ENCODE peak calls at places on chromosomes 6 and 20, in eight cellular contexts. One of them, this sample, is unnamed.

GRCh38 chr20:20628314-20628713 is 84.1 kb downstream of the RALGAPA2 start:
- DNase-seq in psoas muscle: no peak
- DNase-seq in hepatocyte: no peak
- DNase-seq in pancreas: no peak
- DNase-seq in left lung: no peak
- DNase-seq in CD8-positive, alpha-beta T cell: no peak
- DNase-seq in tibial artery: no peak
- DNase-seq in dorsolateral prefrontal cortex: no peak
- DNase-seq in this sample: no peak

GRCh38 chr20:33835773-33836172 is 24.6 kb downstream of the CHMP4B start:
- DNase-seq in left lung: no peak
- DNase-seq in hepatocyte: no peak
- DNase-seq in dorsolateral prefrontal cortex: no peak
- DNase-seq in pancreas: no peak
- DNase-seq in tibial artery: peak; percentile 35
- DNase-seq in psoas muscle: peak; percentile 46
- DNase-seq in CD8-positive, alpha-beta T cell: no peak
- DNase-seq in this sample: no peak

GRCh38 chr20:36728986-36729385 is 16.9 kb downstream of the NDRG3 start:
- DNase-seq in hepatocyte: peak; percentile 31
- DNase-seq in CD8-positive, alpha-beta T cell: no peak
- DNase-seq in tibial artery: no peak
- DNase-seq in dorsolateral prefrontal cortex: no peak
- DNase-seq in pancreas: no peak
- DNase-seq in psoas muscle: no peak
- DNase-seq in left lung: no peak
- DNase-seq in this sample: no peak

GRCh38 chr20:50931048-50931305 is 260 bp downstream of the ADNP start:
- DNase-seq in left lung: peak; percentile 84
- DNase-seq in dorsolateral prefrontal cortex: no peak
- DNase-seq in pancreas: no peak
- DNase-seq in CD8-positive, alpha-beta T cell: no peak
- DNase-seq in psoas muscle: no peak
- DNase-seq in hepatocyte: no peak
- DNase-seq in tibial artery: no peak
- DNase-seq in this sample: no peak

GRCh38 chr20:25254986-25255680 is 7.2 kb downstream of the PYGB start:
- DNase-seq in tibial artery: peak; percentile 41
- DNase-seq in psoas muscle: no peak
- DNase-seq in dorsolateral prefrontal cortex: peak; percentile 78
- DNase-seq in CD8-positive, alpha-beta T cell: no peak
- DNase-seq in pancreas: no peak
- DNase-seq in left lung: no peak
- DNase-seq in hepatocyte: no peak
- DNase-seq in this sample: peak; percentile 59

GRCh38 chr20:53578492-53579222 is 15.0 kb downstream of the ZNF217 start:
- DNase-seq in CD8-positive, alpha-beta T cell: peak; percentile 47
- DNase-seq in tibial artery: peak; percentile 41
- DNase-seq in left lung: no peak
- DNase-seq in psoas muscle: no peak
- DNase-seq in hepatocyte: peak; percentile 92
- DNase-seq in pancreas: no peak
- DNase-seq in dorsolateral prefrontal cortex: peak; percentile 39
- DNase-seq in this sample: no peak

GRCh38 chr20:4951299-4951698 is 50.0 kb downstream of the SLC23A2 start:
- DNase-seq in tibial artery: peak; percentile 51
- DNase-seq in CD8-positive, alpha-beta T cell: no peak
- DNase-seq in dorsolateral prefrontal cortex: peak; percentile 71
- DNase-seq in pancreas: no peak
- DNase-seq in left lung: no peak
- DNase-seq in hepatocyte: peak; percentile 57
- DNase-seq in psoas muscle: no peak
- DNase-seq in this sample: peak; percentile 38

GRCh38 chr6:1422290-1422689 is 32.9 kb downstream of the FOXF2 start:
- DNase-seq in pancreas: no peak
- DNase-seq in hepatocyte: no peak
- DNase-seq in tibial artery: no peak
- DNase-seq in dorsolateral prefrontal cortex: no peak
- DNase-seq in psoas muscle: no peak
- DNase-seq in left lung: no peak
- DNase-seq in CD8-positive, alpha-beta T cell: no peak
- DNase-seq in this sample: no peak

GRCh38 chr6:51813904-51814303 is 273.5 kb downstream of the PKHD1 start:
- DNase-seq in dorsolateral prefrontal cortex: no peak
- DNase-seq in tibial artery: no peak
- DNase-seq in CD8-positive, alpha-beta T cell: no peak
- DNase-seq in left lung: no peak
- DNase-seq in hepatocyte: no peak
- DNase-seq in psoas muscle: no peak
- DNase-seq in pancreas: no peak
- DNase-seq in this sample: no peak

GRCh38 chr6:51814418-51814817 is 273.0 kb downstream of the PKHD1 start:
- DNase-seq in tibial artery: no peak
- DNase-seq in dorsolateral prefrontal cortex: no peak
- DNase-seq in pancreas: no peak
- DNase-seq in hepatocyte: peak; percentile 5
- DNase-seq in CD8-positive, alpha-beta T cell: no peak
- DNase-seq in psoas muscle: no peak
- DNase-seq in left lung: no peak
- DNase-seq in this sample: no peak

GRCh38 chr6:51817832-51818231 is 269.6 kb downstream of the PKHD1 start:
- DNase-seq in dorsolateral prefrontal cortex: no peak
- DNase-seq in CD8-positive, alpha-beta T cell: no peak
- DNase-seq in left lung: no peak
- DNase-seq in pancreas: no peak
- DNase-seq in tibial artery: no peak
- DNase-seq in hepatocyte: no peak
- DNase-seq in psoas muscle: no peak
- DNase-seq in this sample: no peak

DNA sequence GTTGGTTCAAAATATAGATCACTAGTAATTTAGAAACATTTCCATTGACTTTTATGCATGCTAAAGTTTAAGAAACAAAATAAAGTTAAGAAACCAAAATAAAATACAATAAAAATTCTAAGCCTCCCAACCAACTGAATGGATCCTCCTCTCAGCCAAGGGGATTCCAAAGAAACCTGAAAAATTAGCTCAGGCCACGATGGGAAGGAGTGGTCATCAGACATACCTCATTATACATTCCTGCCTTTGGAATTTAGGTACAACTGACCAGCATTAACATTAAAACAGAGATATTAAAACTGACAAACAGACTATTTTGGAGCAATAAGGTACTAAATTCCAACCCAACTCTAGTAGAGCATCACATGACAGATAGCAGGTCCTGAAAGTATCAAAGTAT is 275.2 kb downstream of the PKHD1 start:
- DNase-seq in dorsolateral prefrontal cortex: no peak
- DNase-seq in psoas muscle: no peak
- DNase-seq in tibial artery: no peak
- DNase-seq in hepatocyte: no peak
- DNase-seq in pancreas: no peak
- DNase-seq in CD8-positive, alpha-beta T cell: no peak
- DNase-seq in left lung: no peak
- DNase-seq in this sample: no peak
- H3K27ac ChIP-seq in dorsolateral prefrontal cortex: no peak overlapping the region
- H3K27ac ChIP-seq in psoas muscle: no peak overlapping the region
- H3K27ac ChIP-seq in tibial artery: no peak overlapping the region
- H3K27ac ChIP-seq in hepatocyte: no peak overlapping the region
- H3K27ac ChIP-seq in pancreas: no peak overlapping the region
- H3K27ac ChIP-seq in CD8-positive, alpha-beta T cell: no peak overlapping the region
- H3K27ac ChIP-seq in left lung: no peak overlapping the region
- H3K27ac ChIP-seq in this sample: no peak overlapping the region

GRCh38 chr6:81226957-81227356 is 525.5 kb downstream of the TENT5A start:
- DNase-seq in psoas muscle: no peak
- DNase-seq in left lung: no peak
- DNase-seq in hepatocyte: no peak
- DNase-seq in tibial artery: no peak
- DNase-seq in CD8-positive, alpha-beta T cell: no peak
- DNase-seq in dorsolateral prefrontal cortex: no peak
- DNase-seq in pancreas: no peak
- DNase-seq in this sample: no peak

GRCh38 chr6:81233990-81234389 is 518.5 kb downstream of the TENT5A start:
- DNase-seq in dorsolateral prefrontal cortex: no peak
- DNase-seq in psoas muscle: no peak
- DNase-seq in hepatocyte: no peak
- DNase-seq in left lung: no peak
- DNase-seq in tibial artery: no peak
- DNase-seq in pancreas: no peak
- DNase-seq in CD8-positive, alpha-beta T cell: no peak
- DNase-seq in this sample: no peak

DNA sequence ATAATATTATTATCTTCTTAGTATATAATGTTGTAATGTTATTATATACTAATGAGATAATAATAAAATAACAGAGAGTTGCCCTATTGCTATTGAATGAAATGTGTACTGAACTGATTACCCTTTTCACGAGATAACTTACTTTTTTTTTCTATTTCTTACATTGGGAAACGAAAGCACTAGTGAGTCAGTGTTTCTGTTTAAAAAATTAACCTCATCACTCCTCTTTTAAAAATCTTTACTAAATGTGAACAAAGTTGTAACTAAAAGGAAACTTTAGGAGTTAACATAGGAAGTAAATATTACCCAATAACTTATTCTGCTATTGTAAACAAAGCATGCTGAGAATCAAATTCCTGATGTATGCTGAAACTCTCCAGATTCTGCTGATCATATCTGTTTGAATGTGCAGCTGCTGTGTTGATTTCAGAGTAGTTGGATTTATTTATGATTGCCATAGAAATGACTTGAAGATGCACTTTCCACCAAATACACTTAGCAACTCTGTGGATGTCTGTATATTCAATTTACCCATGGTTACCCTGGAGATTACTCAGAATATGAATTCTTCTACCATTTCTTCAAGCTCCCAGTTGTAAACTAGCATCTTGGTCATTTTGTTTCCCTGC is 523.5 kb downstream of the TENT5A start:
- DNase-seq in hepatocyte: no peak
- DNase-seq in psoas muscle: no peak
- DNase-seq in CD8-positive, alpha-beta T cell: no peak
- DNase-seq in pancreas: no peak
- DNase-seq in dorsolateral prefrontal cortex: no peak
- DNase-seq in left lung: no peak
- DNase-seq in tibial artery: no peak
- DNase-seq in this sample: no peak
- TF ChIP-seq CTCF in hepatocyte: no peak
- TF ChIP-seq CTCF in psoas muscle: no peak
- TF ChIP-seq CTCF in CD8-positive, alpha-beta T cell: no peak
- TF ChIP-seq CTCF in pancreas: no peak
- TF ChIP-seq CTCF in dorsolateral prefrontal cortex: no peak
- TF ChIP-seq CTCF in left lung: no peak
- TF ChIP-seq CTCF in tibial artery: no peak
- TF ChIP-seq CTCF in this sample: no peak

GRCh38 chr6:20464041-20464440 is 62.4 kb downstream of the E2F3 start:
- DNase-seq in tibial artery: no peak
- DNase-seq in psoas muscle: no peak
- DNase-seq in left lung: no peak
- DNase-seq in hepatocyte: no peak
- DNase-seq in pancreas: no peak
- DNase-seq in dorsolateral prefrontal cortex: no peak
- DNase-seq in CD8-positive, alpha-beta T cell: no peak
- DNase-seq in this sample: no peak

GRCh38 chr6:20459682-20460081 is 58.0 kb downstream of the E2F3 start:
- DNase-seq in tibial artery: no peak
- DNase-seq in left lung: no peak
- DNase-seq in CD8-positive, alpha-beta T cell: no peak
- DNase-seq in psoas muscle: no peak
- DNase-seq in dorsolateral prefrontal cortex: no peak
- DNase-seq in pancreas: no peak
- DNase-seq in hepatocyte: no peak
- DNase-seq in this sample: no peak

GRCh38 chr6:20464847-20465246 is 63.2 kb downstream of the E2F3 start:
- DNase-seq in pancreas: no peak
- DNase-seq in dorsolateral prefrontal cortex: no peak
- DNase-seq in tibial artery: no peak
- DNase-seq in CD8-positive, alpha-beta T cell: no peak
- DNase-seq in left lung: no peak
- DNase-seq in psoas muscle: no peak
- DNase-seq in hepatocyte: no peak
- DNase-seq in this sample: no peak

GRCh38 chr6:20467437-20467836 is 65.8 kb downstream of the E2F3 start:
- DNase-seq in tibial artery: no peak
- DNase-seq in CD8-positive, alpha-beta T cell: no peak
- DNase-seq in dorsolateral prefrontal cortex: no peak
- DNase-seq in left lung: no peak
- DNase-seq in psoas muscle: no peak
- DNase-seq in hepatocyte: no peak
- DNase-seq in pancreas: no peak
- DNase-seq in this sample: no peak

DNA sequence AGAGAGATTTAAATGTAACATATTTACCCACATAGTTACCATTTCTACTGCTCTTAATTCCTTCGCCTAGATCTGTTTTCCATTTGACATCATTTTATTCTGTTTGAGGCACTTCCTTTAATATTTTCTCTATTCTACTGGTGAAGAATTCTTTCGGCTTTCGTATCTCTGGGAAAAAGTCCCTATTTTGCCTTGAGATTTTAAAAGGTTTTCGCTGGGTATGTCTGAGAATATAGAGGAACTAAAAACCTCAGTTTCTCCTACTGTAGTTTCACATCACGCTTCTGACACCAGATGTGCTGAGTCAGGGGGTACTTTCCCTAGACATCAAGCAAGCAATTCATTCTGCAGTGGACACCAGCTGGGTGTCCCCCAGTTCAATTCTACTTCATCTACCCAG is 61.7 kb downstream of the E2F3 start:
- DNase-seq in psoas muscle: no peak
- DNase-seq in tibial artery: no peak
- DNase-seq in CD8-positive, alpha-beta T cell: no peak
- DNase-seq in pancreas: no peak
- DNase-seq in hepatocyte: no peak
- DNase-seq in dorsolateral prefrontal cortex: no peak
- DNase-seq in left lung: no peak
- DNase-seq in this sample: no peak
- H3K27ac ChIP-seq in psoas muscle: no peak overlapping the region
- H3K27ac ChIP-seq in tibial artery: no peak overlapping the region
- H3K27ac ChIP-seq in CD8-positive, alpha-beta T cell: no peak overlapping the region
- H3K27ac ChIP-seq in pancreas: no peak overlapping the region
- H3K27ac ChIP-seq in hepatocyte: no peak overlapping the region
- H3K27ac ChIP-seq in dorsolateral prefrontal cortex: no peak overlapping the region
- H3K27ac ChIP-seq in left lung: no peak overlapping the region
- H3K27ac ChIP-seq in this sample: no peak overlapping the region

GRCh38 chr20:63281741-63282665 is 9.4 kb downstream of the ARFGAP1 start:
- DNase-seq in dorsolateral prefrontal cortex: no peak
- DNase-seq in hepatocyte: no peak
- DNase-seq in left lung: peak; percentile 66
- DNase-seq in pancreas: no peak
- DNase-seq in psoas muscle: peak; percentile 12
- DNase-seq in tibial artery: no peak
- DNase-seq in CD8-positive, alpha-beta T cell: no peak
- DNase-seq in this sample: no peak

GRCh38 chr20:63279931-63280330 is 7.3 kb downstream of the ARFGAP1 start:
- DNase-seq in psoas muscle: peak; percentile 4
- DNase-seq in dorsolateral prefrontal cortex: no peak
- DNase-seq in tibial artery: no peak
- DNase-seq in pancreas: no peak
- DNase-seq in CD8-positive, alpha-beta T cell: no peak
- DNase-seq in hepatocyte: no peak
- DNase-seq in left lung: peak; percentile 16
- DNase-seq in this sample: no peak

GRCh38 chr20:63282946-63283345 is 10.0 kb upstream of the COL20A1 start:
- DNase-seq in CD8-positive, alpha-beta T cell: no peak
- DNase-seq in tibial artery: no peak
- DNase-seq in pancreas: no peak
- DNase-seq in left lung: peak; percentile 70
- DNase-seq in dorsolateral prefrontal cortex: no peak
- DNase-seq in psoas muscle: peak; percentile 10
- DNase-seq in hepatocyte: no peak
- DNase-seq in this sample: peak; percentile 10

GRCh38 chr20:63280371-63280770 is 7.8 kb downstream of the ARFGAP1 start:
- DNase-seq in left lung: peak; percentile 29
- DNase-seq in tibial artery: no peak
- DNase-seq in pancreas: no peak
- DNase-seq in psoas muscle: peak; percentile 3
- DNase-seq in CD8-positive, alpha-beta T cell: no peak
- DNase-seq in hepatocyte: no peak
- DNase-seq in dorsolateral prefrontal cortex: no peak
- DNase-seq in this sample: no peak

GRCh38 chr20:63280929-63281545 is 8.4 kb downstream of the ARFGAP1 start:
- DNase-seq in hepatocyte: no peak
- DNase-seq in CD8-positive, alpha-beta T cell: no peak
- DNase-seq in pancreas: no peak
- DNase-seq in dorsolateral prefrontal cortex: no peak
- DNase-seq in tibial artery: no peak
- DNase-seq in left lung: peak; percentile 67
- DNase-seq in psoas muscle: peak; percentile 8
- DNase-seq in this sample: no peak
- TF ChIP-seq CTCF in hepatocyte: peak; percentile 23
- TF ChIP-seq CTCF in CD8-positive, alpha-beta T cell: no peak
- TF ChIP-seq CTCF in pancreas: no peak
- TF ChIP-seq CTCF in dorsolateral prefrontal cortex: no peak
- TF ChIP-seq CTCF in tibial artery: no peak
- TF ChIP-seq CTCF in left lung: no peak
- TF ChIP-seq CTCF in psoas muscle: no peak
- TF ChIP-seq CTCF in this sample: no peak